ENCODE peak calls at places on chromosomes 1 and 21, in eight cellular contexts. Z, L, X, F, B, M, T and W are unnamed samples.

GRCh38 chr1:241391926-241392710 is 35.1 kb upstream of the RGS7 start:
- DNase-seq in Z (no peak), L (no peak), X (no peak), F (no peak), B (no peak), M (no peak), T (no peak), W (no peak)

GRCh38 chr1:901108-901859 is 22.4 kb upstream of the SAMD11 start:
- DNase-seq in Z (no peak), L (no peak), X (no peak), F (no peak), B (no peak), M (no peak), T (no peak), W (no peak)

GRCh38 chr1:182604128-182604834 is at the start of gene RGS16:
- DNase-seq in Z (peak; percentile 96), L (peak; percentile 97), X (peak; percentile 97), F (peak; percentile 93), B (no peak), M (peak; percentile 70), T (peak; percentile 98), W (peak; percentile 93)

GRCh38 chr1:207853372-207853757 is 57.6 kb downstream of the CD34 start:
- DNase-seq in Z (no peak), L (no peak), X (no peak), F (no peak), B (no peak), M (no peak), T (no peak), W (no peak)

GRCh38 chr1:6301526-6301925 is 40.6 kb upstream of the GPR153 start:
- DNase-seq in Z (no peak), L (no peak), X (no peak), F (no peak), B (no peak), M (no peak), T (no peak), W (no peak)

GRCh38 chr21:28247454-28248020 is 745.1 kb downstream of the LTN1 start:
- DNase-seq in Z (no peak), L (no peak), X (no peak), F (no peak), B (no peak), M (no peak), T (no peak), W (no peak)

GRCh38 chr1:89890085-89890754 is 69.4 kb downstream of the LRRC8D start:
- DNase-seq in Z (peak; percentile 47), L (no peak), X (peak; percentile 24), F (peak; percentile 49), B (peak; percentile 76), M (no peak), T (no peak), W (no peak)

GRCh38 chr1:71667224-71667623 is 586.4 kb upstream of the ZRANB2 start:
- DNase-seq in Z (peak; percentile 7), L (no peak), X (no peak), F (no peak), B (no peak), M (no peak), T (no peak), W (no peak)

GRCh38 chr1:209202826-209203439 is 380.6 kb upstream of the CAMK1G start:
- DNase-seq in Z (peak; percentile 62), L (no peak), X (no peak), F (peak; percentile 43), B (no peak), M (no peak), T (no peak), W (peak; percentile 28)

GRCh38 chr1:238123201-238123600 is 232.5 kb upstream of the ZP4 start:
- DNase-seq in Z (no peak), L (no peak), X (no peak), F (no peak), B (no peak), M (no peak), T (no peak), W (no peak)

GRCh38 chr1:245549981-245550701 is 395.4 kb downstream of the KIF26B start:
- DNase-seq in Z (no peak), L (no peak), X (no peak), F (no peak), B (no peak), M (no peak), T (no peak), W (peak; percentile 14)

GRCh38 chr1:84702143-84702542 is 11.9 kb upstream of the SSX2IP start:
- DNase-seq in Z (no peak), L (no peak), X (no peak), F (no peak), B (no peak), M (no peak), T (no peak), W (no peak)

GRCh38 chr1:236753554-236753953 is 41.5 kb upstream of the MTR start:
- DNase-seq in Z (peak; percentile 30), L (no peak), X (no peak), F (peak; percentile 21), B (no peak), M (no peak), T (no peak), W (no peak)

GRCh38 chr21:45889961-45890360 is 91.6 kb upstream of the COL6A1 start:
- DNase-seq in Z (no peak), L (no peak), X (peak; percentile 39), F (no peak), B (no peak), M (no peak), T (no peak), W (no peak)